ENCODE peak calls at places on chromosomes 13 and 19, in five cellular contexts. A, Q, C, Z and N are unnamed samples.

GRCh38 chr13:60583911-60584753 is 187.1 kb downstream of the TDRD3 start:
- DNase-seq in Q (peak), Z (peak), A (peak), C (no peak), N (no peak)

GRCh38 chr19:29610574-29611271 is 4.6 kb downstream of the POP4 start:
- DNase-seq in Q (peak), Z (peak), A (peak), C (peak), N (peak)

GRCh38 chr13:28640861-28641599 is 17.9 kb upstream of the POMP start:
- DNase-seq in Z (no peak), A (no peak), C (no peak), Q (no peak), N (no peak)

GRCh38 chr13:95385808-95386207 is 84.6 kb upstream of the ABCC4 start:
- DNase-seq in Q (no peak), Z (no peak), C (no peak), A (no peak), N (no peak)

GRCh38 chr13:111484959-111485358 is 164.5 kb downstream of the TEX29 start:
- DNase-seq in A (no peak), Z (no peak), C (no peak), Q (no peak), N (no peak)

GRCh38 chr13:95920485-95920884 is 132.7 kb downstream of the UGGT2 start:
- DNase-seq in A (no peak), C (no peak), Z (no peak), Q (no peak), N (no peak)

GRCh38 chr13:74134777-74135305 is 637 bp upstream of the KLF12 start:
- DNase-seq in Q (no peak), Z (no peak), A (no peak), C (peak), N (peak)

GRCh38 chr19:33888665-33889064 is 92.0 kb downstream of the KCTD15 start:
- DNase-seq in C (no peak), Z (no peak), Q (no peak), A (no peak), N (no peak)

GRCh38 chr13:94999871-95000270 is 287.5 kb upstream of the SOX21 start:
- DNase-seq in A (no peak), Z (no peak), Q (peak), C (no peak), N (no peak)

GRCh38 chr13:112928958-112929777 is 39.8 kb upstream of the MCF2L start:
- DNase-seq in Q (peak), Z (peak), A (no peak), C (no peak), N (no peak)

GRCh38 chr13:110657196-110657595 is 41.9 kb downstream of the NAXD start:
- DNase-seq in Z (no peak), Q (no peak), A (no peak), C (no peak), N (no peak)

GRCh38 chr19:54335164-54335563 is 3.8 kb downstream of the LILRA4 start:
- DNase-seq in Z (no peak), A (no peak), Q (no peak), C (no peak), N (no peak)

GRCh38 chr19:19386373-19386869 is 19.1 kb upstream of the GATAD2A start:
- DNase-seq in Z (no peak), Q (no peak), A (peak), C (no peak), N (no peak)

GRCh38 chr19:46040952-46041500 is at the start of gene IGFL4:
- DNase-seq in C (no peak), Q (no peak), Z (no peak), A (no peak), N (no peak)